ENCODE peak calls at places on chromosomes 5 and 9, in nine cellular contexts. F, K, Y, T, Q, B, M, W and I are unnamed samples.

GRCh38 chr9:14349818-14350333 is 35.9 kb upstream of the NFIB start:
- DNase-seq in K (no peak), Y (no peak), F (no peak), T (no peak), W (no peak), M (no peak), Q (no peak), B (no peak), I (no peak)

GRCh38 chr5:59034498-59035186 is 451.8 kb downstream of the RAB3C start:
- DNase-seq in B (peak), Q (peak), T (no peak), M (peak), W (no peak), F (no peak), K (peak), Y (peak), I (peak)

GRCh38 chr9:125472926-125473701 is 211.5 kb downstream of the GAPVD1 start:
- DNase-seq in Q (no peak), W (peak), Y (peak), K (peak), T (no peak), M (peak), B (no peak), F (no peak), I (peak)

GRCh38 chr9:124574944-124575343 is 67.7 kb upstream of the NR5A1 start:
- DNase-seq in B (no peak), F (peak), T (no peak), K (peak), M (peak), Y (no peak), W (no peak), Q (no peak), I (peak)

GRCh38 chr9:88781500-88782391 is 209.5 kb upstream of the S1PR3 start:
- DNase-seq in M (peak), W (peak), Y (no peak), B (no peak), K (no peak), Q (no peak), T (no peak), F (no peak), I (peak)

GRCh38 chr5:73448451-73449136 is at the start of gene FOXD1:
- DNase-seq in Y (peak), Q (no peak), W (peak), M (peak), B (peak), K (peak), T (no peak), F (peak), I (peak)

GRCh38 chr9:134162926-134163373 is 1.4 kb downstream of the RNU6ATAC start:
- DNase-seq in B (no peak), Q (no peak), K (no peak), T (no peak), F (no peak), M (no peak), W (no peak), Y (no peak), I (no peak)

GRCh38 chr5:149794338-149795023 is 64.4 kb downstream of the PPARGC1B start:
- DNase-seq in T (no peak), Y (no peak), K (no peak), B (no peak), M (no peak), Q (peak), F (no peak), W (peak), I (no peak)

GRCh38 chr9:33128570-33128969 is 38.6 kb downstream of the B4GALT1 start:
- DNase-seq in B (no peak), W (no peak), T (no peak), K (no peak), F (no peak), M (no peak), Q (no peak), Y (no peak), I (no peak)